ENCODE peak calls at places on chromosomes 4 and X, in four cellular contexts. N is smooth muscle cell of the brain vasculature; M is stimulated activated CD4-positive, alpha-beta T cell treated with anti-CD3 and anti-CD28 coated beads, TNF-alpha, amount 100 ng/mL, for 4 hours; D is bronchial epithelial cell. O is an unnamed sample.

GRCh38 chr4:129179276-129179675 is 83.3 kb downstream of the C4orf33 start:
- DNase-seq in M (no peak), D (peak; percentile 4), N (no peak), O (no peak)

GRCh38 chr4:168437192-168437938 is 42.9 kb downstream of the DDX60L start:
- DNase-seq in N (no peak), M (no peak), D (peak; percentile 60), O (no peak)

GRCh38 chr4:128668566-128668965 is 140.9 kb upstream of the JADE1 start:
- DNase-seq in N (no peak), M (no peak), D (no peak), O (no peak)

GRCh38 chr4:139783761-139784484 is 118.3 kb downstream of the MGST2 start:
- DNase-seq in N (no peak), M (no peak), D (no peak), O (no peak)

GRCh38 chr4:158758142-158758541 is 10.7 kb upstream of the FNIP2 start:
- DNase-seq in N (no peak), M (no peak), D (no peak), O (no peak)

GRCh38 chr4:61273237-61273636 is 73.1 kb downstream of the ADGRL3 start:
- DNase-seq in M (no peak), N (no peak), D (peak; percentile 22), O (no peak)

GRCh38 chrX:151384807-151385206 is 12.2 kb upstream of the VMA21 start:
- DNase-seq in D (no peak), N (no peak), M (no peak), O (no peak)

GRCh38 chr4:183448436-183448835 is 4.0 kb downstream of the CDKN2AIP start:
- DNase-seq in N (no peak), M (no peak), D (no peak), O (no peak)

GRCh38 chr4:113561092-113561491 is 200.4 kb downstream of the CAMK2D start:
- DNase-seq in M (no peak), N (no peak), D (no peak), O (no peak)

GRCh38 chr4:151922306-151922705 is 161.5 kb upstream of the GATB start:
- DNase-seq in D (peak; percentile 47), N (no peak), M (no peak), O (no peak)

GRCh38 chr4:173524218-173525117 is 5.6 kb downstream of the HAND2 start:
- DNase-seq in M (no peak), D (no peak), N (no peak), O (no peak)

GRCh38 chr4:40953253-40954118 is 203.7 kb downstream of the NSUN7 start:
- DNase-seq in M (no peak), N (no peak), D (no peak), O (no peak)

GRCh38 chrX:37967714-37968113 is 38.6 kb upstream of the SYTL5 start:
- DNase-seq in M (no peak), N (no peak), D (no peak), O (no peak)

GRCh38 chrX:71082253-71082652 is 13.4 kb upstream of the FOXO4 start:
- DNase-seq in D (no peak), M (no peak), N (no peak), O (no peak)

GRCh38 chrX:149453030-149453429 is 52.1 kb downstream of the IDS start:
- DNase-seq in D (peak; percentile 67), N (no peak), M (no peak), O (no peak)

GRCh38 chr4:84495448-84496221 is 3.5 kb downstream of the NKX6-1 start:
- DNase-seq in M (no peak), D (no peak), N (no peak), O (no peak)

GRCh38 chr4:110798682-110799081 is 175.8 kb upstream of the PITX2 start:
- DNase-seq in D (no peak), M (no peak), N (no peak), O (no peak)

GRCh38 chr4:107721436-107722090 is 1.5 kb upstream of the PAPSS1 start:
- DNase-seq in M (no peak), N (no peak), D (no peak), O (no peak)

GRCh38 chrX:149881081-149881711 is at the start of gene MAGEA8:
- DNase-seq in N (no peak), M (no peak), D (no peak), O (no peak)

GRCh38 chr4:7391637-7392437 is 42.9 kb downstream of the PSAPL1 start:
- DNase-seq in M (no peak), N (no peak), D (no peak), O (no peak)

GRCh38 chrX:109840585-109840984 is 107.5 kb upstream of the ACSL4 start:
- DNase-seq in D (peak; percentile 90), M (no peak), N (peak; percentile 57), O (no peak)

GRCh38 chr4:752196-752861 is 46.7 kb downstream of the PCGF3 start:
- DNase-seq in N (no peak), M (no peak), D (no peak), O (no peak)

GRCh38 chrX:1453951-1454785 is 1.5 kb upstream of the ASMTL start:
- DNase-seq in N (peak; percentile 54), M (peak; percentile 93), D (peak; percentile 50), O (peak; percentile 24)

GRCh38 chr4:185708348-185708747 is 103.6 kb downstream of the SORBS2 start:
- DNase-seq in N (no peak), M (no peak), D (peak; percentile 80), O (peak; percentile 49)

GRCh38 chrX:77426811-77427210 is 20.4 kb upstream of the FGF16 start:
- DNase-seq in M (no peak), D (peak; percentile 60), N (no peak), O (no peak)

GRCh38 chrX:132209527-132209926 is 9.7 kb downstream of the RAP2C start:
- DNase-seq in D (peak; percentile 37), M (no peak), N (no peak), O (no peak)

GRCh38 chrX:47194388-47194787 is 759 bp downstream of the UBA1 start:
- DNase-seq in M (no peak), D (no peak), N (no peak), O (no peak)

GRCh38 chr4:97370581-97370980 is 772.7 kb downstream of the STPG2 start:
- DNase-seq in D (peak; percentile 15), M (no peak), N (no peak), O (no peak)

GRCh38 chrX:12970691-12971202 is 4.2 kb upstream of the TMSB4X start:
- DNase-seq in N (no peak), D (no peak), M (no peak), O (no peak)

GRCh38 chrX:129938081-129938480 is 32.1 kb downstream of the UTP14A start:
- DNase-seq in N (no peak), D (no peak), M (no peak), O (no peak)

GRCh38 chr4:159191989-159192388 is 89.1 kb downstream of the RAPGEF2 start:
- DNase-seq in M (no peak), N (no peak), D (peak; percentile 76), O (no peak)

GRCh38 chr4:87286970-87287369 is 35.7 kb downstream of the HSD17B13 start:
- DNase-seq in M (no peak), N (no peak), D (no peak), O (no peak)

GRCh38 chrX:115190636-115191489 is 1.7 kb downstream of the RBMXL3 start:
- DNase-seq in N (no peak), M (no peak), D (no peak), O (no peak)

GRCh38 chrX:71859637-71860036 is 51.0 kb upstream of the NHSL2 start:
- DNase-seq in D (peak; percentile 13), M (no peak), N (peak; percentile 17), O (no peak)

GRCh38 chr4:3716034-3716875 is 49.9 kb upstream of the ADRA2C start:
- DNase-seq in D (no peak), N (no peak), M (no peak), O (no peak)

GRCh38 chr4:70759126-70759525 is 37.4 kb downstream of the RUFY3 start:
- DNase-seq in D (no peak), N (no peak), M (no peak), O (no peak)

GRCh38 chr4:8260656-8261111 is 8.9 kb upstream of the HTRA3 start:
- DNase-seq in N (no peak), M (no peak), D (peak; percentile 51), O (no peak)

GRCh38 chr4:16204505-16204904 is 21.8 kb downstream of the TAPT1 start:
- DNase-seq in M (no peak), D (no peak), N (no peak), O (no peak)